ENCODE peak calls at places on chromosome 7, in ten cellular contexts. One of them, this sample, is unnamed.

GRCh38 chr7:134699871-134700270 is 53.2 kb downstream of the BPGM start:
- DNase-seq in astrocyte: peak
- DNase-seq in fibroblast of lung: no peak
- DNase-seq in brain microvascular endothelial cell: no peak
- DNase-seq in lung: no peak
- DNase-seq in endodermal cell: no peak
- DNase-seq in Peyer's patch: no peak
- DNase-seq in colonic mucosa: no peak
- DNase-seq in A549: no peak
- DNase-seq in upper lobe of right lung: no peak
- DNase-seq in this sample: no peak

GRCh38 chr7:128259131-128260056 is 18.3 kb downstream of the LEP start:
- DNase-seq in A549: no peak
- DNase-seq in endodermal cell: peak
- DNase-seq in upper lobe of right lung: peak
- DNase-seq in lung: peak
- DNase-seq in brain microvascular endothelial cell: no peak
- DNase-seq in Peyer's patch: peak
- DNase-seq in astrocyte: peak
- DNase-seq in fibroblast of lung: peak
- DNase-seq in colonic mucosa: peak
- DNase-seq in this sample: no peak

GRCh38 chr7:44307905-44308740 is 17.3 kb downstream of the CAMK2B start:
- DNase-seq in Peyer's patch: peak
- DNase-seq in A549: no peak
- DNase-seq in colonic mucosa: peak
- DNase-seq in lung: peak
- DNase-seq in endodermal cell: peak
- DNase-seq in brain microvascular endothelial cell: no peak
- DNase-seq in fibroblast of lung: no peak
- DNase-seq in astrocyte: no peak
- DNase-seq in upper lobe of right lung: peak
- DNase-seq in this sample: no peak

GRCh38 chr7:13989138-13989943 is at the start of gene ETV1:
- DNase-seq in endodermal cell: peak
- DNase-seq in fibroblast of lung: peak
- DNase-seq in colonic mucosa: peak
- DNase-seq in brain microvascular endothelial cell: peak
- DNase-seq in Peyer's patch: peak
- DNase-seq in upper lobe of right lung: peak
- DNase-seq in lung: peak
- DNase-seq in astrocyte: peak
- DNase-seq in A549: peak
- DNase-seq in this sample: peak

GRCh38 chr7:123242467-123243097 is 42.8 kb upstream of the SLC13A1 start:
- DNase-seq in upper lobe of right lung: no peak
- DNase-seq in fibroblast of lung: no peak
- DNase-seq in colonic mucosa: peak
- DNase-seq in A549: no peak
- DNase-seq in lung: no peak
- DNase-seq in astrocyte: no peak
- DNase-seq in Peyer's patch: peak
- DNase-seq in brain microvascular endothelial cell: no peak
- DNase-seq in endodermal cell: no peak
- DNase-seq in this sample: no peak

GRCh38 chr7:16684935-16685334 is 39.0 kb downstream of the BZW2 start:
- DNase-seq in A549: no peak
- DNase-seq in brain microvascular endothelial cell: no peak
- DNase-seq in upper lobe of right lung: no peak
- DNase-seq in fibroblast of lung: no peak
- DNase-seq in Peyer's patch: no peak
- DNase-seq in colonic mucosa: no peak
- DNase-seq in endodermal cell: no peak
- DNase-seq in astrocyte: no peak
- DNase-seq in lung: no peak
- DNase-seq in this sample: no peak

GRCh38 chr7:123881300-123881699 is 36.3 kb downstream of the HYAL4 start:
- DNase-seq in lung: no peak
- DNase-seq in A549: no peak
- DNase-seq in Peyer's patch: no peak
- DNase-seq in brain microvascular endothelial cell: no peak
- DNase-seq in upper lobe of right lung: no peak
- DNase-seq in endodermal cell: no peak
- DNase-seq in astrocyte: no peak
- DNase-seq in fibroblast of lung: no peak
- DNase-seq in colonic mucosa: no peak
- DNase-seq in this sample: no peak

GRCh38 chr7:15305002-15305600 is 256.7 kb downstream of the AGMO start:
- DNase-seq in upper lobe of right lung: no peak
- DNase-seq in fibroblast of lung: peak
- DNase-seq in astrocyte: peak
- DNase-seq in endodermal cell: peak
- DNase-seq in colonic mucosa: peak
- DNase-seq in brain microvascular endothelial cell: peak
- DNase-seq in lung: no peak
- DNase-seq in Peyer's patch: peak
- DNase-seq in A549: peak
- DNase-seq in this sample: peak

GRCh38 chr7:100612730-100613446 is 548 bp downstream of the MOSPD3 start:
- DNase-seq in Peyer's patch: peak
- DNase-seq in lung: no peak
- DNase-seq in fibroblast of lung: no peak
- DNase-seq in upper lobe of right lung: peak
- DNase-seq in A549: no peak
- DNase-seq in astrocyte: no peak
- DNase-seq in brain microvascular endothelial cell: no peak
- DNase-seq in endodermal cell: peak
- DNase-seq in colonic mucosa: peak
- DNase-seq in this sample: no peak

GRCh38 chr7:43612599-43613589 is 30.0 kb downstream of the STK17A start:
- DNase-seq in astrocyte: peak
- DNase-seq in Peyer's patch: no peak
- DNase-seq in lung: no peak
- DNase-seq in fibroblast of lung: peak
- DNase-seq in colonic mucosa: no peak
- DNase-seq in endodermal cell: no peak
- DNase-seq in brain microvascular endothelial cell: peak
- DNase-seq in upper lobe of right lung: no peak
- DNase-seq in A549: no peak
- DNase-seq in this sample: no peak

GRCh38 chr7:151876112-151876898 is 610 bp downstream of the PRKAG2 start:
- DNase-seq in brain microvascular endothelial cell: no peak
- DNase-seq in Peyer's patch: peak
- DNase-seq in fibroblast of lung: peak
- DNase-seq in upper lobe of right lung: peak
- DNase-seq in colonic mucosa: peak
- DNase-seq in A549: peak
- DNase-seq in astrocyte: no peak
- DNase-seq in endodermal cell: peak
- DNase-seq in lung: peak
- DNase-seq in this sample: peak

DNA sequence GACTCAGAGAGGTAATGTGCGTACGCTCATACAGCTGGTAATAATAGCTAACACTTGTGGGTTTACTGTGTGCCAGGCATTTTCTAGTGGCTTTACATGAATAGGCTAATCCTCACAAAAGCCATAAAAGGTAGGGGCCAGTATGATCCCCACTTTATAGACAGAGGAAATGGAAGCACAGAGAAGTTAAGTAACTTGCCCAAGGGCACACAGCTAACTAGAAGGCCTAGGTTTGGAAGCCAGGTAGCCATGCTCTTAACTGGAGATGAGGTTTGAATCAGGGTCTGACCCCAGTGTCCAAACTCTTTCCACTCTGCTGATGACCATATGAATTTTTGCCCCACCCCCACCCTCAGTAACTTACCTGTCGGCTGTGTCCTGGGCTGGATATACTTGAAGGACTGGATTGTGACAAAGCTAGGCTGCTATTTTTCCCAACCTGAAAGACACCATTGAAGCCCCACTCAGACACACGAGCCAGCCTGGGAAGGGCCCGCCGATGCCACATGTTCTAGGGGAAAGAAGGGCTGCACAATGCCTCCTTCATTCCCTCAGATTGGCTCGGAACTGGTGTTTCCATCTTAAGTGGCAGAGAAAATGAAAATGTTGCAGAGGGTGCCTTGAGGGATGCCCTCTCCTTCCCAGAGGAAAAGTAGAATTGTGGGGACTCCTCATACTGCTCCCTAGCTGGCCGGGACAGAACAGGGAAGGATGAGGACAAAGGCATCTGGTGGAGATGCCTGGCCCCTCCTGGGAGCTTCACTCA is 29.1 kb upstream of the EFCAB10 start:
- DNase-seq in Peyer's patch: no peak
- DNase-seq in fibroblast of lung: no peak
- DNase-seq in brain microvascular endothelial cell: no peak
- DNase-seq in upper lobe of right lung: peak
- DNase-seq in A549: no peak
- DNase-seq in endodermal cell: no peak
- DNase-seq in astrocyte: no peak
- DNase-seq in colonic mucosa: no peak
- DNase-seq in lung: no peak
- DNase-seq in this sample: no peak
- H3K27ac ChIP-seq in Peyer's patch: no peak
- H3K27ac ChIP-seq in fibroblast of lung: no peak
- H3K27ac ChIP-seq in brain microvascular endothelial cell: no peak
- H3K27ac ChIP-seq in upper lobe of right lung: no peak
- H3K27ac ChIP-seq in A549: no peak
- H3K27ac ChIP-seq in endodermal cell: no peak
- H3K27ac ChIP-seq in astrocyte: no peak
- H3K27ac ChIP-seq in colonic mucosa: no peak
- H3K27ac ChIP-seq in lung: no peak
- H3K27ac ChIP-seq in this sample: no peak

DNA sequence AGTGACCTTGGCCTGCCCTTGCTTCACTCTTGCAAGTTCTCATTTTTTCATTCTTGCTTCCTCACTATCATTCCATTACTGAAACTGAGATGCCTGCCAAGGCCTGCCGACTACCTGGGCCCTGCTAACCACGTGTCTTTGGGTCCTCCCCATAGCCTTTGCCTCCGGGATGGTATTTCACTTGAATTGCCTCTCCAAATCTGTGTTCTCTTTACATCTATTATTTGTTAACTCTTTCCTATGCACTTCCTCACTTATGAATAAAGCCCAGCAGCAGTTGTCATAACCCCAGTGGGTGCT is 234.6 kb downstream of the SNX10 start:
- DNase-seq in lung: no peak
- DNase-seq in endodermal cell: no peak
- DNase-seq in A549: no peak
- DNase-seq in fibroblast of lung: no peak
- DNase-seq in brain microvascular endothelial cell: no peak
- DNase-seq in astrocyte: no peak
- DNase-seq in upper lobe of right lung: no peak
- DNase-seq in colonic mucosa: no peak
- DNase-seq in Peyer's patch: no peak
- DNase-seq in this sample: no peak
- H3K4me3 ChIP-seq in lung: no peak
- H3K4me3 ChIP-seq in endodermal cell: no peak
- H3K4me3 ChIP-seq in A549: no peak
- H3K4me3 ChIP-seq in fibroblast of lung: no peak
- H3K4me3 ChIP-seq in brain microvascular endothelial cell: no peak
- H3K4me3 ChIP-seq in astrocyte: no peak
- H3K4me3 ChIP-seq in upper lobe of right lung: no peak
- H3K4me3 ChIP-seq in colonic mucosa: no peak
- H3K4me3 ChIP-seq in Peyer's patch: no peak
- H3K4me3 ChIP-seq in this sample: no peak

GRCh38 chr7:137848095-137848494 is 1.3 kb upstream of the DGKI start:
- DNase-seq in endodermal cell: no peak
- DNase-seq in colonic mucosa: no peak
- DNase-seq in upper lobe of right lung: no peak
- DNase-seq in lung: no peak
- DNase-seq in astrocyte: no peak
- DNase-seq in fibroblast of lung: no peak
- DNase-seq in Peyer's patch: no peak
- DNase-seq in A549: no peak
- DNase-seq in brain microvascular endothelial cell: no peak
- DNase-seq in this sample: no peak
- TF ChIP-seq CTCF in endodermal cell: no peak
- TF ChIP-seq CTCF in colonic mucosa: no peak
- TF ChIP-seq CTCF in upper lobe of right lung: no peak
- TF ChIP-seq CTCF in lung: no peak
- TF ChIP-seq CTCF in astrocyte: no peak
- TF ChIP-seq CTCF in fibroblast of lung: no peak
- TF ChIP-seq CTCF in Peyer's patch: no peak
- TF ChIP-seq CTCF in A549: no peak
- TF ChIP-seq CTCF in brain microvascular endothelial cell: no peak
- TF ChIP-seq CTCF in this sample: no peak

GRCh38 chr7:129741011-129741410 is 129.5 kb downstream of the NRF1 start:
- DNase-seq in A549: no peak
- DNase-seq in colonic mucosa: no peak
- DNase-seq in brain microvascular endothelial cell: no peak
- DNase-seq in endodermal cell: no peak
- DNase-seq in astrocyte: no peak
- DNase-seq in lung: no peak
- DNase-seq in fibroblast of lung: no peak
- DNase-seq in upper lobe of right lung: no peak
- DNase-seq in Peyer's patch: no peak
- DNase-seq in this sample: no peak

GRCh38 chr7:129739427-129739826 is 127.9 kb downstream of the NRF1 start:
- DNase-seq in endodermal cell: no peak
- DNase-seq in Peyer's patch: no peak
- DNase-seq in astrocyte: peak
- DNase-seq in lung: no peak
- DNase-seq in fibroblast of lung: no peak
- DNase-seq in brain microvascular endothelial cell: peak
- DNase-seq in colonic mucosa: no peak
- DNase-seq in A549: no peak
- DNase-seq in upper lobe of right lung: no peak
- DNase-seq in this sample: no peak

GRCh38 chr7:129741743-129742213 is 130.3 kb downstream of the NRF1 start:
- DNase-seq in lung: no peak
- DNase-seq in upper lobe of right lung: no peak
- DNase-seq in A549: no peak
- DNase-seq in astrocyte: no peak
- DNase-seq in Peyer's patch: no peak
- DNase-seq in fibroblast of lung: no peak
- DNase-seq in brain microvascular endothelial cell: no peak
- DNase-seq in endodermal cell: no peak
- DNase-seq in colonic mucosa: no peak
- DNase-seq in this sample: no peak

GRCh38 chr7:129742267-129742666 is 130.7 kb downstream of the NRF1 start:
- DNase-seq in brain microvascular endothelial cell: no peak
- DNase-seq in endodermal cell: no peak
- DNase-seq in upper lobe of right lung: no peak
- DNase-seq in lung: no peak
- DNase-seq in Peyer's patch: no peak
- DNase-seq in A549: no peak
- DNase-seq in astrocyte: no peak
- DNase-seq in fibroblast of lung: no peak
- DNase-seq in colonic mucosa: no peak
- DNase-seq in this sample: no peak

DNA sequence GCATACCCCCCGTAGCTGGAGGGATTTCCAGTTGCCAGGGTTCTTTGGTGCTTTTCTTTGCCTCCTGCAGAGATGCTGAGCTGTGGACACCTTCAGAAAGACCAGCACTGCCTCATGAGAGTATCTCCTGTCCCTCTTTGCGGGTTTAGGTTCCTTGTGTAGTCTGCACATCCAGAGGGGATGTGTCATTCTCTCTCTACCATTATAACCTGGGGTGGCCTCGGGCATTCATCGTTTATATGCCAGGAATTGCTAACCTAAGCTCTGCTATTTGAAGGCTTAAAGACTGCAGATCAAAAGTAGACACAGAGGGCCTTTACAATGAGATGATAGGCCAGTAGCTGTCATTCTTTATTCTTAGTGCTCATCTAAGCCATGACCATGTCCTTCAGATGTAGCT is 129.1 kb downstream of the NRF1 start:
- DNase-seq in A549: no peak
- DNase-seq in fibroblast of lung: no peak
- DNase-seq in upper lobe of right lung: no peak
- DNase-seq in astrocyte: no peak
- DNase-seq in endodermal cell: no peak
- DNase-seq in Peyer's patch: no peak
- DNase-seq in brain microvascular endothelial cell: no peak
- DNase-seq in lung: no peak
- DNase-seq in colonic mucosa: no peak
- DNase-seq in this sample: no peak
- H3K27ac ChIP-seq in A549: no peak
- H3K27ac ChIP-seq in fibroblast of lung: no peak
- H3K27ac ChIP-seq in upper lobe of right lung: no peak
- H3K27ac ChIP-seq in astrocyte: no peak
- H3K27ac ChIP-seq in endodermal cell: no peak
- H3K27ac ChIP-seq in Peyer's patch: no peak
- H3K27ac ChIP-seq in brain microvascular endothelial cell: no peak
- H3K27ac ChIP-seq in lung: no peak
- H3K27ac ChIP-seq in colonic mucosa: no peak
- H3K27ac ChIP-seq in this sample: no peak

This sample was measured in HL-60.